ENCODE peak calls at places on chromosomes 2 and 18, in six cellular contexts. H is BE2C, F is tibial artery, A is GM10248, X is astrocyte, P is IMR-90. K is an unnamed sample.

GRCh38 chr2:101574622-101575021 is 99.7 kb upstream of the RFX8 start:
- DNase-seq in P (no peak), H (no peak), F (no peak), A (no peak), X (no peak), K (no peak)

GRCh38 chr2:190562121-190562520 is 27.6 kb upstream of the NEMP2 start:
- DNase-seq in H (no peak), A (no peak), F (no peak), P (no peak), X (no peak), K (no peak)

GRCh38 chr2:237685408-237685807 is 58.0 kb downstream of the LRRFIP1 start:
- DNase-seq in A (no peak), P (no peak), X (no peak), H (no peak), F (no peak), K (no peak)

GRCh38 chr2:235523021-235523420 is 29.2 kb downstream of the AGAP1 start:
- DNase-seq in P (no peak), H (no peak), X (no peak), A (no peak), F (no peak), K (no peak)

GRCh38 chr18:13540783-13541182 is 185.6 kb downstream of the FAM210A start:
- DNase-seq in P (no peak), F (no peak), A (no peak), X (no peak), H (no peak), K (no peak)

GRCh38 chr2:75100011-75100680 is 99.2 kb downstream of the TACR1 start:
- DNase-seq in P (peak), F (no peak), H (no peak), A (no peak), X (peak), K (peak)

GRCh38 chr18:13541621-13542519 is 184.5 kb downstream of the FAM210A start:
- DNase-seq in X (no peak), F (no peak), P (no peak), A (no peak), H (no peak), K (no peak)

GRCh38 chr18:493974-494601 is 6.4 kb downstream of the COLEC12 start:
- DNase-seq in P (peak), F (no peak), X (no peak), A (no peak), H (no peak), K (no peak)

GRCh38 chr2:231306791-231307440 is 88.6 kb upstream of the B3GNT7 start:
- DNase-seq in A (no peak), P (no peak), F (no peak), H (no peak), X (no peak), K (no peak)

GRCh38 chr2:71277536-71278103 is 50.7 kb upstream of the PAIP2B start:
- DNase-seq in P (no peak), X (peak), F (no peak), A (peak), H (no peak), K (no peak)

GRCh38 chr2:45826889-45827635 is 175.6 kb downstream of the PRKCE start:
- DNase-seq in P (peak), X (peak), H (peak), F (no peak), A (no peak), K (peak)

GRCh38 chr2:216081487-216082387 is at the start of the genes PECR and TMEM169:
- DNase-seq in A (peak), P (peak), H (peak), X (peak), F (peak), K (no peak)

GRCh38 chr2:61807036-61807757 is 46.7 kb downstream of the FAM161A start:
- DNase-seq in A (peak), P (no peak), H (no peak), F (no peak), X (no peak), K (no peak)

GRCh38 chr2:54750040-54750439 is 26.6 kb downstream of the EML6 start:
- DNase-seq in P (peak), A (no peak), H (no peak), X (peak), F (no peak), K (no peak)

GRCh38 chr2:16031848-16032159 is 91.5 kb downstream of the MYCN start:
- DNase-seq in P (no peak), F (no peak), X (no peak), H (peak), A (no peak), K (no peak)

GRCh38 chr2:228675042-228675441 is 493.6 kb upstream of the SPHKAP start:
- DNase-seq in P (peak), A (no peak), H (no peak), X (peak), F (peak), K (no peak)

GRCh38 chr2:239143858-239144712 is 256.7 kb downstream of the HDAC4 start:
- DNase-seq in X (peak), H (peak), F (no peak), A (peak), P (peak), K (peak)

GRCh38 chr2:199459286-199460100 is 1.8 kb upstream of the SATB2 start:
- DNase-seq in X (peak), P (peak), A (peak), H (peak), F (peak), K (peak)

GRCh38 chr18:24027156-24027555 is 12.6 kb downstream of the TTC39C start:
- DNase-seq in F (peak), X (peak), A (no peak), H (no peak), P (peak), K (peak)

GRCh38 chr2:127155901-127156300 is 48.9 kb upstream of the BIN1 start:
- DNase-seq in X (peak), P (peak), H (no peak), A (no peak), F (peak), K (no peak)

GRCh38 chr2:152716805-152717241 is 438 bp downstream of the PRPF40A start:
- DNase-seq in A (no peak), H (peak), F (peak), P (no peak), X (peak), K (no peak)

GRCh38 chr2:154394600-154394999 is 303.9 kb upstream of the KCNJ3 start:
- DNase-seq in P (no peak), F (no peak), X (no peak), A (no peak), H (no peak), K (no peak)

GRCh38 chr2:59301466-59302402 is 1060.6 kb upstream of the FANCL start:
- DNase-seq in H (peak), X (peak), F (no peak), A (peak), P (peak), K (peak)

GRCh38 chr2:180707175-180707866 is 273.1 kb upstream of the UBE2E3 start:
- DNase-seq in F (no peak), A (no peak), H (no peak), X (no peak), P (no peak), K (no peak)

GRCh38 chr2:105181282-105181681 is 60.3 kb upstream of the GPR45 start:
- DNase-seq in A (no peak), P (no peak), H (no peak), X (no peak), F (no peak), K (no peak)

GRCh38 chr2:172865422-172865821 is 129.8 kb downstream of the RAPGEF4 start:
- DNase-seq in X (no peak), H (no peak), F (no peak), A (no peak), P (peak), K (no peak)

GRCh38 chr2:207995887-207996286 is 29.4 kb downstream of the PLEKHM3 start:
- DNase-seq in F (no peak), P (peak), X (peak), H (no peak), A (no peak), K (no peak)

GRCh38 chr2:18440141-18440605 is 120.3 kb downstream of the RDH14 start:
- DNase-seq in A (no peak), H (no peak), F (peak), P (peak), X (peak), K (no peak)

GRCh38 chr18:11963991-11964484 is 17.3 kb upstream of the IMPA2 start:
- DNase-seq in H (no peak), P (peak), A (no peak), X (no peak), F (no peak), K (no peak)

GRCh38 chr2:210662557-210662956 is 106.2 kb downstream of the CPS1 start:
- DNase-seq in H (no peak), P (no peak), A (no peak), F (no peak), X (no peak), K (no peak)

GRCh38 chr2:210667726-210668125 is 111.3 kb downstream of the CPS1 start:
- DNase-seq in X (no peak), P (no peak), H (no peak), F (no peak), A (no peak), K (peak)

GRCh38 chr2:210660751-210661150 is 104.4 kb downstream of the CPS1 start:
- DNase-seq in P (no peak), A (no peak), F (no peak), X (no peak), H (no peak), K (no peak)

GRCh38 chr2:210663574-210663973 is 107.2 kb downstream of the CPS1 start:
- DNase-seq in A (no peak), X (peak), P (peak), F (no peak), H (peak), K (no peak)
- TF ChIP-seq CTCF in A (no peak), X (peak), P (peak), F (peak), H (peak), K (peak)

GRCh38 chr2:14905571-14905970 is 273.1 kb downstream of the LRATD1 start:
- DNase-seq in F (no peak), A (no peak), X (no peak), H (no peak), P (no peak), K (no peak)

GRCh38 chr2:14903709-14904374 is 271.3 kb downstream of the LRATD1 start:
- DNase-seq in P (no peak), H (peak), X (no peak), F (no peak), A (peak), K (no peak)

GRCh38 chr2:14910659-14911058 is 278.1 kb downstream of the LRATD1 start:
- DNase-seq in A (no peak), X (no peak), F (no peak), P (no peak), H (no peak), K (no peak)

GRCh38 chr2:14909795-14910194 is 277.3 kb downstream of the LRATD1 start:
- DNase-seq in A (no peak), H (peak), X (no peak), F (no peak), P (no peak), K (no peak)

GRCh38 chr2:14907014-14907612 is 274.6 kb downstream of the LRATD1 start:
- DNase-seq in X (no peak), H (no peak), F (no peak), A (no peak), P (no peak), K (no peak)
- TF ChIP-seq CTCF in X (no peak), H (peak), F (no peak), A (peak), P (no peak), K (no peak)

DNA sequence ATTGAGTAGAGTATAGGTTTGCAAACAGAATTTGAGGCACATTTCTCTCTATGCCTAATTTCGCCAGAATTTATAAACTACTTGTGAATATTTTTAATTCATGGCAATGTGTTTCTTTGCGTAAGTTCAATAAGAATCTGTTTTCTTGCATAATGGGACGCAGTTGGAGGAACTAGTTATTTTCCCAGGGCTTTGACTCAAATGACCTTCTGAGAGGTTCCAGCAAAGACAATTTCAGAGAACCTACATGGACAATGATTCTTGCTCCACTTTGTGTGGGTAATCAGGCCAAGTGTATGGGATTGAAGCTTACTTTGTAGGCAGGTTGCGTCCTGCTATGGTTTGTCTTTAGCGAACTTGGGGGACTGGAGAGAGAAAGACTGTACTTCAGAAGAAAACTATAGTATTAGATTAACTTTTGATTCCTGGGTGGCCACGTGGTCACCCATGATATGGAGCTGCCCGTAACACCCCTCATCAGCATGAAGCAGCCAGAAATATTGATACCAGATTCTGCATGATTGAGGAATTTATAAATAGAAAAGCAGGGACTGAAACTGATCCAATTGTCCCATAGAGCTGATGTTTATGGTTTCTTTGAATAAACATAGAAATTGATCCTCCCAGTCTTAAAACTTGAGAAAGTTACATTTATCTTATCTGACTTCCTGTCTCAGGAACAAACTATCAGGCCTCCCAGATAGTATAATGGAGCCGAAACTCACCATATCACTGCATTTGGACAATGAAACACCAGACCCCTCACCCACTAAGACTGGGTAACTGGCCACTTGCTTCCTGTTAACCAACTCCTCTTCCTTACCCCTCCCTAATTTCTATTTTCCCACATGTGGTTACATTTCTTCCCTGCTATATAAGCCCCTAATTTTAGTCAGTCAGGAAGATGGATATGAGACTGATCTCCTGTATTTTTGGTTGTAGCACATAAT is 815.3 kb upstream of the HS6ST1 start:
- DNase-seq in F (no peak), A (no peak), X (no peak), P (no peak), H (no peak), K (no peak)
- TF ChIP-seq CTCF in F (no peak), A (no peak), X (no peak), P (no peak), H (no peak), K (no peak)

DNA sequence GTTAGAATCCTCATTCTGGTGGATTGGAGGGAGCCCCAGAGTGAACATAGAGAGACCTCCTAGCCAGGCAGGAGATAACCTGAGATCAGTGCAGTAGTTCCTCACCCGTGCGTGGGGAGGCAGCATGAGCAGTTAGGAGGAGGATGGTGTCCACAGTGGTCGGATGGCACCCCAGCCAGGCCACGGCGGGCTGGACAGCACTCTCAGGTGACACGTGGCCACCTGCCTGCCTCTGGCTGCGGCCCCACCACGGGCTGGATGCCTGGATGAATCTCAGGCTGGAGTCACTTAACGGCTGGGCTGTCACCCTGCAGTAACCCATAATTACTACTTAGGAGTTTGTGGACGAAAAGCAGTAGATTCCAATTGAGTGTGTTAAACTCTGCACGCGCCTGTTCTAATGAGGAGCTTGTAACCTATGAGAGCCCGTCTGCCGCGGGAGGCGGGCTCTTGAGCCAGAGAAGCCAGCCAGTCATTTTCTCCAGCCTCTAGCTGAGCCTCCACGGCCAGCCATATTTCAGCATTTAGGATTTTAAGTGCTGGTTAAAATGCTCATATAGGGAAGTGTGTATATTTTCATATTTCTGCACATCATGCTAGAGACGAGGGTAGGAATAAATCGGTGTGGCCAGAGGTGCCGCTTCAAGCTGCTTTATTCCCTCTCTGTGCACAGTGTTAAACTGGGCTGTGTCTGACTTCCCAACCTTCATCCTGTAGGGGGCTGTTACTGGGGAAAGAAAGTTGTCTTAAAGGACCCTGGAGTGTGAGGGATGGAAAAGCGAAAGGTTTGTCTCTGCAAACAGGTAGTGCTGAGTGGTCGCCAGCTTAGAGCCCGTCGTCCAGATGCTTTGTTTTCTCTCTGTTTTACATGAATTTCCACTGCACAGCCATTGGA is 144.0 kb downstream of the GLI2 start:
- DNase-seq in F (no peak), X (no peak), P (no peak), A (no peak), H (no peak), K (no peak)
- TF ChIP-seq CTCF in F (no peak), X (no peak), P (no peak), A (no peak), H (peak), K (no peak)

DNA sequence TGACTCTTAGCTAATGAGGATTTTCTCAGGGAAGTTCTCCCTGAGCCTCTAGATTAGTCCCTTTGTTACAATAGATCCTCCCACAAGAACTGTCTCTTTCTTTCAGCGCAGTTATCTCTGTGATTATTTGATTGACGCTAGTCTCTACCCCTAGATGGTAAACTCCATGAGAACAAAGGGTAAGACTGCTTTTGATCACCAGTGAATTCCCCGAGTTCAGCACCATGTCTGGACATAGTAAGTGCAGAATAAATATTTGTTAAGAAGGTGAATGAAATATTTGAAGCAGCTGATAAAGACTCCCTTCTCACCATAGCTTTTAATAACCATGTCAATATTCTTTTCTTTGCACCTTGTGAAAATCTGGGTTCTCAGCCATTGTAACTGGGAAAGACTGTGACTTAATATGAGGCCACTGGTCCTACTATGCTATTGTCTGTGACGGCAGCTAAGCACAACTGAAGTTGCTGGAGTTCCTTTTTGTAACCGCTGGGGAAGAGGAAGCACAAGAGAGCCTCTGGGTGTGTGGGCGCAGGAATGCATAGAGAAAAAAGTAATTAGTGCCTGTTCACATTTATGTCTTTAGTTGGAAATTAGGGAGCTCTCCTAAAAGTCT is 214.7 kb downstream of the TGIF1 start:
- DNase-seq in F (no peak), A (no peak), P (no peak), H (no peak), X (peak), K (no peak)
- TF ChIP-seq CTCF in F (no peak), A (no peak), P (no peak), H (no peak), X (no peak), K (no peak)

DNA sequence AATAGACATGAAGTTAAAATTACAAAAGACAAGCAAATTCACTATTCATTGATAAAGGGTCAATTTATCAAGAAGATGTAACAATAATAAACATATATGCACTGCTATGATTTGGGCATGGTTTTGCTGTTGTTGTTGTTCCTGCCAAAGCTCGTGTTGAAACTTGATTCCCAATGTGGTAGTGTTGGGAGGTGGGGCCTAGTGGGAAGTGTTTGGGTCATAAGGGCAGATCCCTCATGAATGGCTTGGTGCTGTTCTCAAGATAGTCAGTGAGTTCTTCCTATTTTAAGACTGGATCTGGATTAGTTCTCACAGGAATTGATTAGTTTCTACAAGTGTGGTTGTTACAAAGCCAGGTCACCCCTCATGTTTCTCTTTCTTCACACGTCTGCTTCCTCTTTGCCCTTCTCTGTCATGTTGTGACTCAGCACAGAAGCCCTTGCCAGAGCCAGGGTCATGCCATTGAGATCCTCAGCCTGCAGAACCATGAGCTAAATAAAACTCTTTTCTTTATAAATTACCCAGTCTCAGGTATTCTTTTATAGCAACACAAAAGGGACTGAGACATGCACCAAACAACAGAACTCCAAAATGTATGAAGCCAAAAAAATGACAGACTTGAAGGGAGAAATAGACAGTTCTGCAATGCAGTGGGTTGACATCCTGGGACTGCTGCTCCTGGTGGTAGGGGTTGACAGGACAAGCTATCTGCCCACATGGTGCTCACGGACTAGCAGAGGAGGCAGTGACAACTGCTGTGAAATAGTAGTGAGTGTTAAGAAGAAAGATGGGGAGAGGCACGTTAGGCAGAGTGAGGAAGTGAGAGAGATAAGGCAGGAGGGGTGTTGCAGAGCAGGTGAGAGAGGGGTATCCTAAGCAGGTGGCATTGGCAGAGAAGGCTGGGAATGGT is 18.6 kb upstream of the SKA1 start:
- DNase-seq in X (no peak), F (no peak), A (peak), P (no peak), H (no peak), K (no peak)
- TF ChIP-seq CTCF in X (no peak), F (no peak), A (peak), P (no peak), H (no peak), K (no peak)

DNA sequence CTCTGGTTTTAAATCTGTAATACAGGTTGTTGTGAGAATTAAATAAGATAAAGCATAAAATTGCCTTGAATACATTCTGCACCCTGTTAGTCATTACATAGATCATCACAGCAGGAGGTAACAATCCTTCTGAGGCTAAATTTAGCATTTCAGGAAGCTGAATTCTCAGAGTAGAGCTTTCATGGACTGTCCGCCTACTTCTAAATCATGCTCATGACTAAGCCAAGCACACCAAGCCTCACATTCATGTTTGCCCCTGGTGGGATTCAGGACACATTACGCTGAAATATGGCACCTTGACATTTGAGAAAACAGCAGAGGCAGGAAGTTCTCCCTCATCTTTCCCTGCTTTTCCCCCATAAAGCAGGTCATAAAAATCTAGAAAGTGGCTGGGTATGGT is 16.6 kb upstream of the PIK3C3 start:
- DNase-seq in H (no peak), A (no peak), F (no peak), P (peak), X (peak), K (no peak)
- TF ChIP-seq CTCF in H (no peak), A (no peak), F (no peak), P (peak), X (peak), K (no peak)